ENCODE peak calls at places on chromosomes 12 and 14, in five cellular contexts. I is body of pancreas, A is ascending aorta, M is cardiac muscle cell, Y is heart right ventricle. V is an unnamed sample. For H3K9me3, the result is how much of the 10 kb centered on the place peaks cover.

GRCh38 chr12:59634254-59634653 is 38.4 kb downstream of the SLC16A7 start:
- DNase-seq in I (no peak), A (no peak), M (no peak), Y (no peak), V (no peak)

GRCh38 chr12:68636268-68636667 is 25.6 kb downstream of the RAP1B start:
- DNase-seq in I (no peak), A (no peak), M (peak), Y (no peak), V (no peak)

GRCh38 chr12:19620222-19620621 is 180.9 kb downstream of the AEBP2 start:
- DNase-seq in I (no peak), A (no peak), M (no peak), Y (no peak), V (no peak)

GRCh38 chr12:94783343-94783742 is 133.0 kb upstream of the TMCC3 start:
- DNase-seq in I (no peak), A (no peak), M (no peak), Y (no peak), V (no peak)

GRCh38 chr14:61512508-61512907 is 182.8 kb upstream of the HIF1A start:
- DNase-seq in I (no peak), A (no peak), M (peak), Y (no peak), V (no peak)

GRCh38 chr12:55996201-55996714 is 818 bp upstream of the SUOX start:
- DNase-seq in I (peak), A (no peak), M (peak), Y (no peak), V (peak)

GRCh38 chr12:122851820-122852219 is 16.6 kb downstream of the HIP1R start:
- DNase-seq in I (peak), A (peak), M (peak), Y (no peak), V (no peak)

GRCh38 chr12:126772171-126772864 is 1494.7 kb upstream of the TMEM132C start:
- DNase-seq in I (peak), A (no peak), M (no peak), Y (no peak), V (peak)

GRCh38 chr12:14207946-14208612 is 157.4 kb upstream of the ATF7IP start:
- DNase-seq in I (peak), A (no peak), M (no peak), Y (no peak), V (no peak)

GRCh38 chr12:109732321-109733305 is 19.0 kb downstream of the FAM222A start:
- DNase-seq in I (peak), A (no peak), M (no peak), Y (no peak), V (no peak)

GRCh38 chr12:54725233-54725843 is 77.2 kb upstream of the DCD start:
- DNase-seq in I (no peak), A (no peak), M (peak), Y (no peak), V (no peak)

GRCh38 chr12:70355972-70356371 is 10.1 kb upstream of the KCNMB4 start:
- DNase-seq in I (no peak), A (no peak), M (no peak), Y (no peak), V (no peak)

GRCh38 chr12:70359458-70360197 is 6.5 kb upstream of the KCNMB4 start:
- DNase-seq in I (no peak), A (no peak), M (no peak), Y (no peak), V (no peak)

GRCh38 chr12:70351076-70351475 is 15.0 kb upstream of the KCNMB4 start:
- DNase-seq in I (no peak), A (no peak), M (no peak), Y (no peak), V (no peak)

GRCh38 chr12:70353780-70354640 is 12.1 kb upstream of the KCNMB4 start:
- DNase-seq in I (no peak), A (no peak), M (no peak), Y (no peak), V (no peak)

DNA sequence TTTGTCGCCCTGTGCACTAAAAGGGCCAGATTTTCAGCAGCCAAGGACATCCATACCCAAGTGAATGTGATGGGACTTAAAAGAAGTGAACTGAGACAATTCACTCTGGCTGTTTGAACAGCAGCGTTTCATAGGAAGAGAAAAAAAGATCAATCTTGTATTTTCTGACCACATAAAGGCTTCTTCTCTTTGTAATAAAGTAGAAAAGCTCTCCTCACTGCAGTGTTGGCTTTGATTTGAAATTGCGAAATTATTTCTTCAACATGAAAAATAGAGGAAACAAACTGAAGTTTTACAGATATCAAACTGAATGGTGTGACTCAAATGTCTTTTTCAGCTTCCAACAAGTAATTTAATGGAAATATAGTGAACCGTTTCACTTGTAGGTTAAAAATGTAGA is 11.3 kb upstream of the KCNMB4 start:
- DNase-seq in I (no peak), A (no peak), M (peak), Y (no peak), V (no peak)
- H3K4me3 ChIP-seq in I (no peak), A (no peak), M (no peak), Y (no peak), V (no peak)

GRCh38 chr14:53384536-53384935 is 231.4 kb upstream of the DDHD1 start:
- DNase-seq in I (no peak), A (no peak), M (no peak), Y (no peak), V (no peak)
- H3K9me3 ChIP-seq in I (under half), A (under half), M (under half), Y (under half), V (under half)

GRCh38 chr14:105059917-105060565 is 5.2 kb downstream of the GPR132 start:
- DNase-seq in I (no peak), A (no peak), M (no peak), Y (no peak), V (no peak)
- H3K27ac ChIP-seq in I (no peak), A (no peak), M (no peak), Y (peak), V (peak)

GRCh38 chr14:106843951-106844483 is 1317.6 kb downstream of the TMEM121 start:
- DNase-seq in I (peak), A (no peak), M (no peak), Y (no peak), V (no peak)
- H3K4me3 ChIP-seq in I (peak), A (peak), M (no peak), Y (peak), V (peak)

GRCh38 chr14:72763892-72764291 is 130.0 kb downstream of the DPF3 start:
- DNase-seq in I (no peak), A (no peak), M (no peak), Y (no peak), V (no peak)
- H3K9me3 ChIP-seq in I (under half), A (under half), M (under half), Y (under half), V (under half)

GRCh38 chr12:107634530-107634929 is 51.1 kb upstream of the PWP1 start:
- DNase-seq in I (no peak), A (no peak), M (no peak), Y (no peak), V (no peak)
- H3K27ac ChIP-seq in I (no peak), A (no peak), M (no peak), Y (no peak), V (no peak)

GRCh38 chr12:125191361-125192087 is 126.3 kb downstream of the AACS start:
- DNase-seq in I (no peak), A (no peak), M (no peak), Y (no peak), V (no peak)

GRCh38 chr12:125193376-125193775 is 128.1 kb downstream of the AACS start:
- DNase-seq in I (no peak), A (no peak), M (no peak), Y (no peak), V (no peak)

GRCh38 chr12:125194999-125195398 is 129.8 kb downstream of the AACS start:
- DNase-seq in I (no peak), A (no peak), M (no peak), Y (no peak), V (no peak)

GRCh38 chr12:125192690-125193221 is 127.5 kb downstream of the AACS start:
- DNase-seq in I (no peak), A (no peak), M (no peak), Y (no peak), V (no peak)

DNA sequence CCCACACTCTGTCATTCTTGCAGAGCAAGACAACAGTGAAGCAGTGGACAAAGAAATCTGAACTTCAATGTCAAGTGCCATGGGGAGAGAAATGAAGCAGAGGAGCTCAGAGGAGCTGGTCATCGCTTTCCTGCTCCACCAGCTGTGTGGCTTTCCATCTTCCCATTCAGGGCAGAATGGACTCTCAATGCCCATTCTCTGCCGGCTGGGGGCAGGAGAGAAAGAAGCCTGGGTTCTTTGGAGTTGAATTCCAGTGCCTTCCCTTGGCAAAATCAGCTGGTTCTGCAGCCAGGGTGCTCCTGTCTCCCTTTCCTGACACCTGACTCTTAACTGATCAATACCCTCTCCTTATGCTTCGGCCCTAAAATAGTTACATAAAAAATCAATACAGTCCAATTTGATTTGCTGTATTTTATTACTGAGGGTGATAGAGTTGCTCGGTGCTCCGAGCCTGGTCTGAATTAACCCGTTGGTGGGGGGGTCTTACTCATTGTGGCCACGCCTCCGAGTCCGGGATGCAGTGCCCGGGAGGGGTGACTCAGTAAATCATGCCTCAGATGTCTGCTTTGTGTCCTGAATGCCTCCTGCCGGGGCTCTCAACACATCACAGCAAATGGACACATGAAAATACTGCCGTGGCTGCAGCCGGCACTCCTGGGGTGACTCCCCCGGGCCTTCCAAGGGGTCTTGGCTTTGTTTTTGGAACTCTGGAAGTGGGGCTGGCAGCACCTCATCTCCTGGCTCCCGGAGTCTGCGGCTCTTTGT is 128.7 kb downstream of the AACS start:
- DNase-seq in I (no peak), A (no peak), M (no peak), Y (no peak), V (no peak)
- H3K4me3 ChIP-seq in I (no peak), A (no peak), M (no peak), Y (no peak), V (no peak)